ENCODE peak calls at places on chromosome 22, in five cellular contexts. H, S, R, P and T are unnamed samples.

GRCh38 chr22:49163960-49164690 is 663.5 kb downstream of the BRD1 start:
- DNase-seq in H (peak), S (no peak), R (no peak), P (no peak), T (peak)

GRCh38 chr22:49532831-49533802 is 294.6 kb downstream of the BRD1 start:
- DNase-seq in H (no peak), S (peak), R (no peak), P (no peak), T (peak)

GRCh38 chr22:42662114-42663021 is 13.2 kb upstream of the CYB5R3 start:
- DNase-seq in H (no peak), S (peak), R (peak), P (peak), T (no peak)

GRCh38 chr22:36659762-36660509 is 43.6 kb downstream of the CACNG2 start:
- DNase-seq in H (peak), S (peak), R (peak), P (peak), T (peak)

GRCh38 chr22:42560781-42561180 is 7.0 kb downstream of the SERHL2 start:
- DNase-seq in H (no peak), S (peak), R (no peak), P (peak), T (no peak)

GRCh38 chr22:49760280-49760629 is 67.4 kb downstream of the BRD1 start:
- DNase-seq in H (no peak), S (no peak), R (no peak), P (peak), T (peak)

GRCh38 chr22:21876486-21877176 is 9.2 kb upstream of the MAPK1 start:
- DNase-seq in H (no peak), S (no peak), R (no peak), P (no peak), T (no peak)

GRCh38 chr22:35841907-35842518 is 124.3 kb downstream of the APOL5 start:
- DNase-seq in H (no peak), S (no peak), R (no peak), P (no peak), T (no peak)

GRCh38 chr22:27170491-27170890 is 513.1 kb downstream of the MIAT start:
- DNase-seq in H (no peak), S (peak), R (peak), P (peak), T (no peak)

GRCh38 chr22:42957544-42957943 is 57.4 kb downstream of the PACSIN2 start:
- DNase-seq in H (no peak), S (no peak), R (no peak), P (no peak), T (no peak)

GRCh38 chr22:22932512-22932941 is 44.9 kb downstream of the IGLL5 start:
- DNase-seq in H (no peak), S (no peak), R (no peak), P (no peak), T (peak)

GRCh38 chr22:42273855-42274451 is 3.5 kb upstream of the TCF20 start:
- DNase-seq in H (no peak), S (no peak), R (no peak), P (no peak), T (peak)

GRCh38 chr22:17883356-17883755 is 109.1 kb upstream of the BID start:
- DNase-seq in H (no peak), S (no peak), R (no peak), P (no peak), T (no peak)

GRCh38 chr22:23075525-23076216 is 5.4 kb downstream of the GNAZ start:
- DNase-seq in H (no peak), S (no peak), R (no peak), P (no peak), T (peak)

GRCh38 chr22:20226077-20226716 is 41.9 kb downstream of the RTN4R start:
- DNase-seq in H (no peak), S (no peak), R (no peak), P (no peak), T (no peak)

GRCh38 chr22:17803871-17804270 is 29.6 kb upstream of the BID start:
- DNase-seq in H (no peak), S (no peak), R (no peak), P (peak), T (no peak)

GRCh38 chr22:47005506-47006408 is 243.3 kb downstream of the TBC1D22A start:
- DNase-seq in H (no peak), S (no peak), R (no peak), P (no peak), T (no peak)

GRCh38 chr22:22927888-22928665 is 40.5 kb downstream of the IGLL5 start:
- DNase-seq in H (no peak), S (no peak), R (no peak), P (no peak), T (no peak)

GRCh38 chr22:46575915-46576555 is 38.6 kb upstream of the CELSR1 start:
- DNase-seq in H (peak), S (no peak), R (no peak), P (no peak), T (peak)

DNA sequence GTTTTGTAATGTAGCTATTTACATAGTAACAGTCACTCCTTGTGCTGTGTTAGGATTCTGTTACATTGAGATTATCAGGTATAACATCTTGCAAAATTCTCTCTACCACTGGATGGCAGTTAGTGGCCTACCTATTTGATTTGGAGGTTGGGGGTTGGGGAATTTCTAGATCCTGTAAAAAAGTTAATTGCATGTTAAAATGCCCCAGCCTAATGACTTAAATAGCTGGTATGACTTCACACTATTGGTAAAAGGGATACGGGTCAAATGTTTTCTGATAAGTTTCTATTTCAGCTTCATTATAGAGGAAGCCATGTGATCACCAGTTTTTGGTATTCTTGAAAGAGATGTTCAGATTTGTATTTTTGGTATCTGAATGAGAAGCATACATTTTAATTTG is 2.8 kb downstream of the GRK3 start:
- DNase-seq in H (no peak), S (no peak), R (no peak), P (peak), T (no peak)
- TF ChIP-seq CTCF in H (peak), S (no peak), R (no peak), P (no peak), T (peak)

GRCh38 chr22:38467438-38467903 is 425 bp upstream of the KDELR3 start:
- DNase-seq in H (no peak), S (peak), R (no peak), P (no peak), T (no peak)

GRCh38 chr22:38468761-38469305 is 937 bp downstream of the KDELR3 start:
- DNase-seq in H (no peak), S (no peak), R (no peak), P (no peak), T (no peak)

GRCh38 chr22:38469306-38469781 is 1.4 kb downstream of the KDELR3 start:
- DNase-seq in H (no peak), S (no peak), R (no peak), P (no peak), T (no peak)

GRCh38 chr22:38465673-38466490 is 2.0 kb upstream of the KDELR3 start:
- DNase-seq in H (no peak), S (no peak), R (no peak), P (no peak), T (peak)

DNA sequence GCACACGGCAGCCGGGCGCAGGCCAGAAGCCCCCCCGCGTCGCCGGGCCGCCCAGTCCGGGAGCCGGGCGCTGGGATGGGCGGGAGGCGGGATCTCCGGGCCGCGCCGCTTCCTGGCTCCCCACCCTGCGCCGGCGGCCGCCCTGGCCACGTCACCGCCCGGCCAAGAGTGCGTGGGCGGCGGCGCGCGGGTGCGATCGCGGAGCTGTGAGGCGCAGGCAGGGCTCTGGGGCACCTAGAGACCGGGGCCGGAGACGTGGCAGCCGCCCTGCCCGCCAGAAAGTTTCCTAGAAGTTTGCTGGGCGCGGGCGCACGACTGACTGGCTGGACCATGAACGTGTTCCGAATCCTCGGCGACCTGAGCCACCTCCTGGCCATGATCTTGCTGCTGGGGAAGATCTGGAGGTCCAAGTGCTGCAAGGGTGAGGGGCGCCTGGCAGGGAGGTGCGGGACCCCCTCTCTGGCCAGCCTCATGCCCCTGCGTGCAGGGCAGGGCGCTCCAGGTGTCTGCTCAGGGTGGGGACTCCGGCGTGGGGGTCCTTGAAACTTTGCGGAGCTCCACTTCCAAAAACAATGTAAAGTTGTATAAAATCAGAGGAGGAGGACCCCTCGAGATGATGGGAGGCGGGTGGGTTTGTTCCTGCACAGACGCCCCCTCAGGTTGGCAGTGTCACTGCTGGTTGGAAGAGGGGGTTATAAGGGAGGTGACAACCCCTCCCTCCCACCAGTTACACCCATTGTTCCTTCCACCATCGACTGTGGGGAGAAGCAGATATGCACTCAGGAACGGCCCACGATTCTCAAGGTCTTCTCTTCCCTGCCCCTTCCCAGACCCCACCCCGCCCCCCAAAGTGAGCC is at the start of gene KDELR3:
- DNase-seq in H (no peak), S (peak), R (peak), P (peak), T (no peak)
- TF ChIP-seq CTCF in H (no peak), S (no peak), R (no peak), P (no peak), T (peak)

GRCh38 chr22:45082795-45083194 is 73.0 kb upstream of the PHF21B start:
- DNase-seq in H (no peak), S (no peak), R (no peak), P (no peak), T (no peak)
- TF ChIP-seq CTCF in H (peak), S (no peak), R (no peak), P (no peak), T (peak)

DNA sequence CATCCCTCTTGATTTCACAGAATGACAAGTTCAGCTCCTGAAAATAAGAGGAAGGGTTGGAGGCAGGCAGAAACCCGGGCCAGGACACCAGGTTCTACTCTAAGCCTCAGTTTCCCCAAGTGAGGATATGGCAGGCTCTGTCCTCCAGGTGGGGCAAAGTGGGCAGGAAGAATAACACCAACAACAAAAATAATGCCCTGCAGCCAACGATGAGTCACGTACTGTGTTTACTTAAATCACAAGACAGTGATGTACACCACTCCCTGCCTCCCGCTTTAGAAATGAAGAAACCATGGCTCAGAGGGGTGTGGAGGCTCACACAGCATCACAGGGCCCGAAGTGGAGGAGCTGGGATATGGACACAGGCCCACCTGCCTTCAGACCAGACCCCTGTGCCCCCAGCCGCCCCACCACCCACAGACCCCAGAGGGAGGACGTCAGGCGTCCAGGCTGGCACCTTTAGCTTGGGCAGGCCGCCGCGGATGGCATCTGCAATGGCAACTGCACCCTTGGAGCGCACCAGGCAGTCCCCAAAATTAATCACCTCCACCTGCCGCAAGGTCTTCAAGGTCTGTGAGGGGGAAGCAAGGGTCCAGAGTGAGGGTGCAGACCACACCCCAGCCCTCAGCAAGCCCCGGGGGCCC is 15.6 kb upstream of the CHADL start:
- DNase-seq in H (no peak), S (no peak), R (no peak), P (peak), T (no peak)
- TF ChIP-seq CTCF in H (peak), S (no peak), R (no peak), P (peak), T (peak)

GRCh38 chr22:31241200-31241599 is 29.1 kb downstream of the LIMK2 start:
- DNase-seq in H (no peak), S (no peak), R (no peak), P (no peak), T (no peak)

GRCh38 chr22:31240011-31240410 is 27.9 kb downstream of the LIMK2 start:
- DNase-seq in H (no peak), S (no peak), R (no peak), P (no peak), T (no peak)

GRCh38 chr22:31243339-31244043 is 31.4 kb downstream of the LIMK2 start:
- DNase-seq in H (no peak), S (no peak), R (no peak), P (peak), T (no peak)

GRCh38 chr22:31244044-31244942 is 32.2 kb downstream of the LIMK2 start:
- DNase-seq in H (no peak), S (no peak), R (no peak), P (peak), T (peak)

DNA sequence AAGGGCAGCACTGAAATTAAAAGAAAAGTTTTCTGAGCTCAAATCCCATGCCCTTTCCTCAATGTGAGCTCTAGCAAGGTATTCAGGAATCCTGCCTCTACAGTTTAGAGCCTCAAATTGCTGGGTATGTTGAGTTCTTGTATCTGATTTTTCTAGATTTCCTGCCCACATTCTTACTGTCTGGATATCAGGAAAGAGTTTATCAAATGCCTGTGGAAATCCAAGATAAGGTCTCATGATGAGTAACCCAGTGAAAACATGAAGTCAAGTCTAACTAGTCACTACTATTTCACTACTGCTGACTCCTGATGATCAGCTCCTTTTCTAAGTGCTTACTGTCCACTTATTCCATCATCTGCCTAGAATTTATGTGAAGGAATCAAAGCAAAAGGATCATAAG is 29.8 kb downstream of the LIMK2 start:
- DNase-seq in H (no peak), S (no peak), R (no peak), P (peak), T (no peak)
- TF ChIP-seq CTCF in H (no peak), S (peak), R (no peak), P (no peak), T (peak)

DNA sequence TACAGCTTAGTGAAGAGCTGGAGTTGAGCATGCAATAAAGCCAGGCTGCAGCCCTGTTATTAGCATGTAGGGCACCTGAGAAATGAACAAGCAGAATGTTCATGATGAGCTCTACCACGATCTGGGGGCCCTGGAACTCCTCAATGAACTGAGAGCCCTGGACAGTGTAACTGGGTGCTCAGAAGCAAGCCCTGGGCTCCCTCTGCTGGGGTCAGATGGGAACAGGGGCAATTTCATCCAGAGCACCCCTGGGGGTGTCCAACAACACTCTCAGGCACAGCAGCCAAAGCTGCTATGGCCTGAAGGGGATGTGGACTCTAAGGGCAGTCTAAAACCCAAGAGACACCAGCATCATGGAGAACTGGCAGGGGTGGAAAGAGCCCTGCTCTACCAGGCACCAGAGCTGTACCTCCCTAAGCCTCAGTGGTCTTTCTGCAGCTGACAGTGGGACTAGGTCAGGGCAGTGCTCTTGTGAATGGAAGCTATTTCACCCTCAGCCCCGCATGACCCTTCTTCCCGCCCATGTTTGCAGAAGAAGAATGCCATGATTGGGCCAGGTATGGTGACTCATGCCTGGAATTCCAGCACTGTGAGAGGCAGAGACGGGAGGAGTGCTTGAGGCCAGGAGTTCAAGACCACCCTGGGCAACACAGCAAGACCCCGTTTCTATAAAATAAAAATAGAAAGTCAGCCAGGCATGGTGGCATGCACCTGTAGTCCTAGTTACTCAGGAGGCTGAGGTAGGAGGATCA is 28.9 kb downstream of the THOC5 start:
- DNase-seq in H (no peak), S (peak), R (peak), P (peak), T (peak)
- TF ChIP-seq CTCF in H (peak), S (peak), R (no peak), P (peak), T (peak)